ENCODE peak calls at places on chromosome 17, in seven cellular contexts. One of them, this sample, is unnamed.

GRCh38 chr17:22310717-22311686 is 618.7 kb downstream of the KCNJ18 start:
- DNase-seq in H1: no peak
- DNase-seq in GM12878: no peak
- DNase-seq in SK-N-SH: no peak
- DNase-seq in HCT116: no peak
- DNase-seq in HepG2: peak
- DNase-seq in K562: peak
- DNase-seq in this sample: peak

GRCh38 chr17:71572343-71572742 is 548.5 kb upstream of the SOX9 start:
- DNase-seq in H1: no peak
- DNase-seq in HCT116: no peak
- DNase-seq in HepG2: no peak
- DNase-seq in SK-N-SH: no peak
- DNase-seq in GM12878: no peak
- DNase-seq in K562: no peak
- DNase-seq in this sample: no peak

GRCh38 chr17:58085039-58085715 is 2.0 kb downstream of the DYNLL2 start:
- DNase-seq in GM12878: no peak
- DNase-seq in HepG2: no peak
- DNase-seq in SK-N-SH: no peak
- DNase-seq in HCT116: no peak
- DNase-seq in K562: peak
- DNase-seq in H1: no peak
- DNase-seq in this sample: no peak

GRCh38 chr17:82952019-82952418 is 112.2 kb upstream of the ZNF750 start:
- DNase-seq in K562: no peak
- DNase-seq in HCT116: no peak
- DNase-seq in H1: no peak
- DNase-seq in HepG2: no peak
- DNase-seq in GM12878: no peak
- DNase-seq in SK-N-SH: no peak
- DNase-seq in this sample: no peak

GRCh38 chr17:33858121-33858520 is 397.0 kb upstream of the CCL2 start:
- DNase-seq in SK-N-SH: no peak
- DNase-seq in H1: no peak
- DNase-seq in HepG2: no peak
- DNase-seq in GM12878: no peak
- DNase-seq in K562: no peak
- DNase-seq in HCT116: no peak
- DNase-seq in this sample: no peak

GRCh38 chr17:29376667-29377268 is 13.4 kb upstream of the TAOK1 start:
- DNase-seq in K562: no peak
- DNase-seq in HepG2: no peak
- DNase-seq in H1: no peak
- DNase-seq in SK-N-SH: no peak
- DNase-seq in HCT116: no peak
- DNase-seq in GM12878: no peak
- DNase-seq in this sample: no peak

GRCh38 chr17:38455288-38455915 is 27.1 kb downstream of the ARHGAP23 start:
- DNase-seq in HCT116: no peak
- DNase-seq in K562: no peak
- DNase-seq in SK-N-SH: peak
- DNase-seq in GM12878: no peak
- DNase-seq in HepG2: no peak
- DNase-seq in H1: no peak
- DNase-seq in this sample: no peak

GRCh38 chr17:57407287-57408063 is 151.2 kb downstream of the MSI2 start:
- DNase-seq in SK-N-SH: no peak
- DNase-seq in HepG2: peak
- DNase-seq in HCT116: no peak
- DNase-seq in K562: no peak
- DNase-seq in GM12878: no peak
- DNase-seq in H1: no peak
- DNase-seq in this sample: peak

GRCh38 chr17:57342141-57342540 is 85.8 kb downstream of the MSI2 start:
- DNase-seq in GM12878: no peak
- DNase-seq in SK-N-SH: no peak
- DNase-seq in HepG2: no peak
- DNase-seq in HCT116: no peak
- DNase-seq in K562: no peak
- DNase-seq in H1: no peak
- DNase-seq in this sample: no peak

GRCh38 chr17:72863511-72864175 is 228.8 kb downstream of the SLC39A11 start:
- DNase-seq in SK-N-SH: no peak
- DNase-seq in H1: no peak
- DNase-seq in HepG2: no peak
- DNase-seq in HCT116: no peak
- DNase-seq in GM12878: peak
- DNase-seq in K562: no peak
- DNase-seq in this sample: no peak

GRCh38 chr17:3903051-3903825 is 10.4 kb upstream of the CAMKK1 start:
- DNase-seq in GM12878: no peak
- DNase-seq in HepG2: no peak
- DNase-seq in HCT116: no peak
- DNase-seq in K562: no peak
- DNase-seq in H1: no peak
- DNase-seq in SK-N-SH: no peak
- DNase-seq in this sample: no peak
- TF ChIP-seq JUND in GM12878: no peak
- TF ChIP-seq JUND in HepG2: no peak
- TF ChIP-seq JUND in HCT116: no peak
- TF ChIP-seq JUND in K562: no peak
- TF ChIP-seq JUND in H1: no peak
- TF ChIP-seq JUND in SK-N-SH: no peak
- TF ChIP-seq JUND in this sample: no peak

GRCh38 chr17:2854662-2855061 is 58.4 kb downstream of the RAP1GAP2 start:
- DNase-seq in H1: no peak
- DNase-seq in K562: no peak
- DNase-seq in SK-N-SH: peak
- DNase-seq in HCT116: no peak
- DNase-seq in HepG2: no peak
- DNase-seq in GM12878: no peak
- DNase-seq in this sample: peak
- TF ChIP-seq JUND in H1: no peak
- TF ChIP-seq JUND in K562: no peak
- TF ChIP-seq JUND in SK-N-SH: no peak
- TF ChIP-seq JUND in HCT116: no peak
- TF ChIP-seq JUND in HepG2: no peak
- TF ChIP-seq JUND in GM12878: no peak
- TF ChIP-seq JUND in this sample: no peak

GRCh38 chr17:45920083-45920482 is 25.7 kb downstream of the MAPT start:
- DNase-seq in HepG2: no peak
- DNase-seq in H1: no peak
- DNase-seq in HCT116: no peak
- DNase-seq in SK-N-SH: no peak
- DNase-seq in K562: no peak
- DNase-seq in GM12878: no peak
- DNase-seq in this sample: no peak
- TF ChIP-seq JUND in HepG2: no peak
- TF ChIP-seq JUND in H1: no peak
- TF ChIP-seq JUND in HCT116: no peak
- TF ChIP-seq JUND in SK-N-SH: no peak
- TF ChIP-seq JUND in K562: no peak
- TF ChIP-seq JUND in GM12878: no peak
- TF ChIP-seq JUND in this sample: no peak

GRCh38 chr17:69367298-69367697 is 40.4 kb upstream of the ABCA5 start:
- DNase-seq in HepG2: no peak
- DNase-seq in K562: no peak
- DNase-seq in GM12878: peak
- DNase-seq in SK-N-SH: no peak
- DNase-seq in HCT116: no peak
- DNase-seq in H1: no peak
- DNase-seq in this sample: no peak
- TF ChIP-seq JUND in HepG2: no peak
- TF ChIP-seq JUND in K562: no peak
- TF ChIP-seq JUND in GM12878: no peak
- TF ChIP-seq JUND in SK-N-SH: no peak
- TF ChIP-seq JUND in HCT116: no peak
- TF ChIP-seq JUND in H1: no peak
- TF ChIP-seq JUND in this sample: no peak

GRCh38 chr17:9346296-9346926 is 229.2 kb downstream of the STX8 start:
- DNase-seq in HCT116: no peak
- DNase-seq in HepG2: no peak
- DNase-seq in SK-N-SH: no peak
- DNase-seq in K562: no peak
- DNase-seq in H1: no peak
- DNase-seq in GM12878: no peak
- DNase-seq in this sample: no peak

GRCh38 chr17:9355841-9356240 is 219.8 kb downstream of the STX8 start:
- DNase-seq in HepG2: no peak
- DNase-seq in K562: no peak
- DNase-seq in HCT116: no peak
- DNase-seq in GM12878: no peak
- DNase-seq in SK-N-SH: no peak
- DNase-seq in H1: no peak
- DNase-seq in this sample: no peak

DNA sequence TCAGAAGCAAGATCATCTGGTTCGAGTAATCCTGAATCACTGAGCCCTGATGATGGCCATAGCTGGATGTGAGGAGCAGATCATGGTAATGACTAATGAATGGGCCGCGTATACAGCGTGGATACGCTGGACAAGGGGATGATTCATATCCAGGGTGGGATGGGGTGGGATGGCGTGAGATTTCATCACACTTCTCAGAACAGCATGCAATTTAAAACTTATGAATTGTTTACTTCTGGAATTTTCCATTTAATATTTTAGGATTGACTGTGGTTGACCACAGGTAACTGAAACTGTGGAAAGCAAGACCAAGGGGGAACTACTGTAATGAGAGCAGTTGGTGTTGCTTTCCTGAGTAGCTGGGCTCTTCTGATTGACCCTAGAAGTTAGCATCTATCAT is 225.5 kb downstream of the STX8 start:
- DNase-seq in HepG2: peak
- DNase-seq in GM12878: no peak
- DNase-seq in H1: no peak
- DNase-seq in SK-N-SH: no peak
- DNase-seq in K562: no peak
- DNase-seq in HCT116: peak
- DNase-seq in this sample: no peak
- TF ChIP-seq JUND in HepG2: no peak
- TF ChIP-seq JUND in GM12878: no peak
- TF ChIP-seq JUND in H1: no peak
- TF ChIP-seq JUND in SK-N-SH: peak
- TF ChIP-seq JUND in K562: no peak
- TF ChIP-seq JUND in HCT116: peak
- TF ChIP-seq JUND in this sample: no peak

GRCh38 chr17:18966831-18967624 is 15.1 kb downstream of the SLC5A10 start:
- DNase-seq in K562: no peak
- DNase-seq in HepG2: no peak
- DNase-seq in HCT116: no peak
- DNase-seq in H1: no peak
- DNase-seq in GM12878: no peak
- DNase-seq in SK-N-SH: no peak
- DNase-seq in this sample: no peak
- TF ChIP-seq JUND in K562: no peak
- TF ChIP-seq JUND in HepG2: no peak
- TF ChIP-seq JUND in HCT116: no peak
- TF ChIP-seq JUND in H1: no peak
- TF ChIP-seq JUND in GM12878: no peak
- TF ChIP-seq JUND in SK-N-SH: no peak
- TF ChIP-seq JUND in this sample: no peak

GRCh38 chr17:59668816-59669215 is 38.4 kb downstream of the PTRH2 start:
- DNase-seq in K562: no peak
- DNase-seq in GM12878: no peak
- DNase-seq in HCT116: peak
- DNase-seq in SK-N-SH: no peak
- DNase-seq in HepG2: no peak
- DNase-seq in H1: no peak
- DNase-seq in this sample: no peak
- TF ChIP-seq JUND in K562: no peak
- TF ChIP-seq JUND in GM12878: no peak
- TF ChIP-seq JUND in HCT116: no peak
- TF ChIP-seq JUND in SK-N-SH: peak
- TF ChIP-seq JUND in HepG2: no peak
- TF ChIP-seq JUND in H1: no peak
- TF ChIP-seq JUND in this sample: no peak

GRCh38 chr17:43942286-43942685 is at the start of gene PPY:
- DNase-seq in GM12878: no peak
- DNase-seq in SK-N-SH: no peak
- DNase-seq in HCT116: no peak
- DNase-seq in HepG2: no peak
- DNase-seq in H1: no peak
- DNase-seq in K562: no peak
- DNase-seq in this sample: no peak

GRCh38 chr17:43943769-43944418 is 1.6 kb upstream of the PPY start:
- DNase-seq in HCT116: peak
- DNase-seq in HepG2: peak
- DNase-seq in GM12878: peak
- DNase-seq in H1: peak
- DNase-seq in K562: peak
- DNase-seq in SK-N-SH: peak
- DNase-seq in this sample: peak

GRCh38 chr17:43938838-43939182 is 3.5 kb downstream of the PPY start:
- DNase-seq in GM12878: no peak
- DNase-seq in HCT116: no peak
- DNase-seq in SK-N-SH: no peak
- DNase-seq in HepG2: no peak
- DNase-seq in H1: no peak
- DNase-seq in K562: no peak
- DNase-seq in this sample: no peak

GRCh38 chr17:43939886-43940285 is 2.4 kb downstream of the PPY start:
- DNase-seq in H1: no peak
- DNase-seq in SK-N-SH: no peak
- DNase-seq in GM12878: no peak
- DNase-seq in HepG2: no peak
- DNase-seq in HCT116: no peak
- DNase-seq in K562: no peak
- DNase-seq in this sample: no peak

GRCh38 chr17:43940630-43941029 is 1.6 kb downstream of the PPY start:
- DNase-seq in HCT116: peak
- DNase-seq in HepG2: peak
- DNase-seq in K562: peak
- DNase-seq in H1: no peak
- DNase-seq in GM12878: no peak
- DNase-seq in SK-N-SH: peak
- DNase-seq in this sample: no peak
- TF ChIP-seq JUND in HCT116: no peak
- TF ChIP-seq JUND in HepG2: no peak
- TF ChIP-seq JUND in K562: no peak
- TF ChIP-seq JUND in H1: no peak
- TF ChIP-seq JUND in GM12878: no peak
- TF ChIP-seq JUND in SK-N-SH: no peak
- TF ChIP-seq JUND in this sample: no peak

This sample was measured in T47D.